ENCODE peak calls at places on chromosome 5, in seven cellular contexts. One of them, this sample, is unnamed.

GRCh38 chr5:21225223-21226064 is 1237.4 kb upstream of the CDH18 start:
- DNase-seq in PC-9: no peak
- DNase-seq in H7: no peak
- DNase-seq in CD8-positive, alpha-beta memory T cell: no peak
- DNase-seq in aorta: no peak
- DNase-seq in brain microvascular endothelial cell: no peak
- DNase-seq in heart right ventricle: no peak
- DNase-seq in this sample: no peak

GRCh38 chr5:68683632-68684035 is 410.2 kb upstream of the SLC30A5 start:
- DNase-seq in PC-9: peak; percentile 97
- DNase-seq in H7: no peak
- DNase-seq in CD8-positive, alpha-beta memory T cell: no peak
- DNase-seq in aorta: no peak
- DNase-seq in brain microvascular endothelial cell: peak; percentile 98
- DNase-seq in heart right ventricle: peak; percentile 20
- DNase-seq in this sample: no peak

GRCh38 chr5:125316386-125316785 is 569.9 kb upstream of the ZNF608 start:
- DNase-seq in PC-9: no peak
- DNase-seq in H7: no peak
- DNase-seq in CD8-positive, alpha-beta memory T cell: no peak
- DNase-seq in aorta: no peak
- DNase-seq in brain microvascular endothelial cell: no peak
- DNase-seq in heart right ventricle: no peak
- DNase-seq in this sample: no peak

GRCh38 chr5:15933481-15934207 is 245.9 kb downstream of the MARCHF11 start:
- DNase-seq in PC-9: no peak
- DNase-seq in H7: no peak
- DNase-seq in CD8-positive, alpha-beta memory T cell: no peak
- DNase-seq in aorta: no peak
- DNase-seq in brain microvascular endothelial cell: no peak
- DNase-seq in heart right ventricle: no peak
- DNase-seq in this sample: no peak

GRCh38 chr5:185095-186070 is 5.9 kb upstream of the LRRC14B start:
- DNase-seq in PC-9: no peak
- DNase-seq in H7: no peak
- DNase-seq in CD8-positive, alpha-beta memory T cell: no peak
- DNase-seq in aorta: no peak
- DNase-seq in brain microvascular endothelial cell: no peak
- DNase-seq in heart right ventricle: no peak
- DNase-seq in this sample: no peak

GRCh38 chr5:167631191-167631590 is 660.3 kb upstream of the WWC1 start:
- DNase-seq in PC-9: no peak
- DNase-seq in H7: no peak
- DNase-seq in CD8-positive, alpha-beta memory T cell: no peak
- DNase-seq in aorta: no peak
- DNase-seq in brain microvascular endothelial cell: no peak
- DNase-seq in heart right ventricle: no peak
- DNase-seq in this sample: no peak

GRCh38 chr5:1412163-1412562 is 33.1 kb downstream of the SLC6A3 start:
- DNase-seq in PC-9: no peak
- DNase-seq in H7: no peak
- DNase-seq in CD8-positive, alpha-beta memory T cell: no peak
- DNase-seq in aorta: peak; percentile 53
- DNase-seq in brain microvascular endothelial cell: no peak
- DNase-seq in heart right ventricle: no peak
- DNase-seq in this sample: no peak

GRCh38 chr5:141338538-141339306 is at the start of gene PCDHGA2:
- DNase-seq in PC-9: no peak
- DNase-seq in H7: peak; percentile 61
- DNase-seq in CD8-positive, alpha-beta memory T cell: no peak
- DNase-seq in aorta: no peak
- DNase-seq in brain microvascular endothelial cell: peak; percentile 33
- DNase-seq in heart right ventricle: peak; percentile 36
- DNase-seq in this sample: no peak

GRCh38 chr5:169788168-169788567 is 151.1 kb downstream of the DOCK2 start:
- DNase-seq in PC-9: no peak
- DNase-seq in H7: no peak
- DNase-seq in CD8-positive, alpha-beta memory T cell: no peak
- DNase-seq in aorta: no peak
- DNase-seq in brain microvascular endothelial cell: peak; percentile 56
- DNase-seq in heart right ventricle: no peak
- DNase-seq in this sample: no peak

GRCh38 chr5:5645198-5645597 is 222.7 kb downstream of the ICE1 start:
- DNase-seq in PC-9: no peak
- DNase-seq in H7: no peak
- DNase-seq in CD8-positive, alpha-beta memory T cell: no peak
- DNase-seq in aorta: no peak
- DNase-seq in brain microvascular endothelial cell: no peak
- DNase-seq in heart right ventricle: no peak
- DNase-seq in this sample: no peak

GRCh38 chr5:95555553-95555952 is 652 bp downstream of the ARSK start:
- DNase-seq in PC-9: no peak
- DNase-seq in H7: no peak
- DNase-seq in CD8-positive, alpha-beta memory T cell: no peak
- DNase-seq in aorta: no peak
- DNase-seq in brain microvascular endothelial cell: no peak
- DNase-seq in heart right ventricle: no peak
- DNase-seq in this sample: no peak

GRCh38 chr5:167770461-167770860 is 521.0 kb upstream of the WWC1 start:
- DNase-seq in PC-9: no peak
- DNase-seq in H7: no peak
- DNase-seq in CD8-positive, alpha-beta memory T cell: no peak
- DNase-seq in aorta: no peak
- DNase-seq in brain microvascular endothelial cell: no peak
- DNase-seq in heart right ventricle: no peak
- DNase-seq in this sample: no peak

GRCh38 chr5:91136271-91136670 is 246.8 kb downstream of the ARRDC3 start:
- DNase-seq in PC-9: peak; percentile 79
- DNase-seq in H7: no peak
- DNase-seq in CD8-positive, alpha-beta memory T cell: no peak
- DNase-seq in aorta: no peak
- DNase-seq in brain microvascular endothelial cell: peak; percentile 22
- DNase-seq in heart right ventricle: no peak
- DNase-seq in this sample: no peak

GRCh38 chr5:105954341-105954740 is 1716.4 kb downstream of the EFNA5 start:
- DNase-seq in PC-9: no peak
- DNase-seq in H7: no peak
- DNase-seq in CD8-positive, alpha-beta memory T cell: no peak
- DNase-seq in aorta: no peak
- DNase-seq in brain microvascular endothelial cell: no peak
- DNase-seq in heart right ventricle: no peak
- DNase-seq in this sample: no peak

GRCh38 chr5:134568761-134569725 is 43.6 kb downstream of the JADE2 start:
- DNase-seq in PC-9: no peak
- DNase-seq in H7: no peak
- DNase-seq in CD8-positive, alpha-beta memory T cell: no peak
- DNase-seq in aorta: peak; percentile 93
- DNase-seq in brain microvascular endothelial cell: no peak
- DNase-seq in heart right ventricle: peak; percentile 85
- DNase-seq in this sample: no peak

GRCh38 chr5:137218471-137218870 is 280.7 kb downstream of the SPOCK1 start:
- DNase-seq in PC-9: peak; percentile 77
- DNase-seq in H7: no peak
- DNase-seq in CD8-positive, alpha-beta memory T cell: no peak
- DNase-seq in aorta: no peak
- DNase-seq in brain microvascular endothelial cell: no peak
- DNase-seq in heart right ventricle: no peak
- DNase-seq in this sample: no peak

GRCh38 chr5:123530728-123531127 is 18.8 kb downstream of the CSNK1G3 start:
- DNase-seq in PC-9: no peak
- DNase-seq in H7: no peak
- DNase-seq in CD8-positive, alpha-beta memory T cell: no peak
- DNase-seq in aorta: no peak
- DNase-seq in brain microvascular endothelial cell: no peak
- DNase-seq in heart right ventricle: no peak
- DNase-seq in this sample: no peak

GRCh38 chr5:162939962-162940361 is 497.4 kb upstream of the CCNG1 start:
- DNase-seq in PC-9: no peak
- DNase-seq in H7: no peak
- DNase-seq in CD8-positive, alpha-beta memory T cell: no peak
- DNase-seq in aorta: no peak
- DNase-seq in brain microvascular endothelial cell: no peak
- DNase-seq in heart right ventricle: no peak
- DNase-seq in this sample: no peak

GRCh38 chr5:72852356-72852755 is 35.9 kb downstream of the TNPO1 start:
- DNase-seq in PC-9: no peak
- DNase-seq in H7: no peak
- DNase-seq in CD8-positive, alpha-beta memory T cell: no peak
- DNase-seq in aorta: no peak
- DNase-seq in brain microvascular endothelial cell: no peak
- DNase-seq in heart right ventricle: no peak
- DNase-seq in this sample: no peak

GRCh38 chr5:72848474-72849428 is 32.3 kb downstream of the TNPO1 start:
- DNase-seq in PC-9: no peak
- DNase-seq in H7: peak; percentile 82
- DNase-seq in CD8-positive, alpha-beta memory T cell: peak; percentile 41
- DNase-seq in aorta: peak; percentile 89
- DNase-seq in brain microvascular endothelial cell: peak; percentile 14
- DNase-seq in heart right ventricle: peak; percentile 47
- DNase-seq in this sample: peak; percentile 46

GRCh38 chr5:72847989-72848473 is 31.6 kb downstream of the TNPO1 start:
- DNase-seq in PC-9: peak; percentile 77
- DNase-seq in H7: peak; percentile 77
- DNase-seq in CD8-positive, alpha-beta memory T cell: peak; percentile 78
- DNase-seq in aorta: peak; percentile 96
- DNase-seq in brain microvascular endothelial cell: peak; percentile 94
- DNase-seq in heart right ventricle: peak; percentile 90
- DNase-seq in this sample: peak; percentile 87

GRCh38 chr5:72849546-72849945 is 33.1 kb downstream of the TNPO1 start:
- DNase-seq in PC-9: no peak
- DNase-seq in H7: no peak
- DNase-seq in CD8-positive, alpha-beta memory T cell: no peak
- DNase-seq in aorta: no peak
- DNase-seq in brain microvascular endothelial cell: no peak
- DNase-seq in heart right ventricle: no peak
- DNase-seq in this sample: no peak

DNA sequence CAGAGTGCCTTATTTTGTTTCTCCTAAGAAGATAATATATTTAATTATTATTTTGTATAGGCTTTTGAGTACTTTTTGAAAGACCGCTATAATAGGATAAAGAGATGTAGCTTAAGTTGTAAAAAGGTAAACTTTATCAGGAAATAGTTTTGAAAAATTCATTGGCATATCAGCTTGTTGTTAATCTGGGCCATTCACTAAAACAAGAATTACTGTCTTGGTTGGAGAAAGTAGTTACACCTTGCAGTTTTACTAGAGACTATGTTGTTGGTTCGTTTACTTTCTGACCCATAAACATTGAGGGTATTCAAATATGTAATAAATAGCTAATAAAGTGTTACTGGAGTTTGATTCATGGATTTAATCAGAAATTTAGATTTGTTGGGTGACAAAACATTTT is 33.7 kb downstream of the TNPO1 start:
- DNase-seq in PC-9: no peak
- DNase-seq in H7: no peak
- DNase-seq in CD8-positive, alpha-beta memory T cell: no peak
- DNase-seq in aorta: no peak
- DNase-seq in brain microvascular endothelial cell: no peak
- DNase-seq in heart right ventricle: no peak
- DNase-seq in this sample: no peak
- H3K4me3 ChIP-seq in PC-9: peak overlapping the region; percentile 66
- H3K4me3 ChIP-seq in H7: no peak overlapping the region
- H3K4me3 ChIP-seq in CD8-positive, alpha-beta memory T cell: peak overlapping the region; percentile 35
- H3K4me3 ChIP-seq in aorta: peak overlapping the region; percentile 18
- H3K4me3 ChIP-seq in brain microvascular endothelial cell: peak overlapping the region; percentile 88
- H3K4me3 ChIP-seq in heart right ventricle: peak overlapping the region; percentile 85
- H3K4me3 ChIP-seq in this sample: no peak overlapping the region

GRCh38 chr5:131265318-131265803 is 1.5 kb downstream of the CDC42SE2 start:
- DNase-seq in PC-9: peak; percentile 66
- DNase-seq in H7: no peak
- DNase-seq in CD8-positive, alpha-beta memory T cell: no peak
- DNase-seq in aorta: no peak
- DNase-seq in brain microvascular endothelial cell: no peak
- DNase-seq in heart right ventricle: no peak
- DNase-seq in this sample: no peak
- H3K36me3 ChIP-seq in PC-9: no peaks in the 10 kb centered on the region
- H3K36me3 ChIP-seq in H7: no peaks in the 10 kb centered on the region
- H3K36me3 ChIP-seq in CD8-positive, alpha-beta memory T cell: no peaks in the 10 kb centered on the region
- H3K36me3 ChIP-seq in aorta: no peaks in the 10 kb centered on the region
- H3K36me3 ChIP-seq in brain microvascular endothelial cell: no peaks in the 10 kb centered on the region
- H3K36me3 ChIP-seq in heart right ventricle: no peaks in the 10 kb centered on the region
- H3K36me3 ChIP-seq in this sample: no peaks in the 10 kb centered on the region

DNA sequence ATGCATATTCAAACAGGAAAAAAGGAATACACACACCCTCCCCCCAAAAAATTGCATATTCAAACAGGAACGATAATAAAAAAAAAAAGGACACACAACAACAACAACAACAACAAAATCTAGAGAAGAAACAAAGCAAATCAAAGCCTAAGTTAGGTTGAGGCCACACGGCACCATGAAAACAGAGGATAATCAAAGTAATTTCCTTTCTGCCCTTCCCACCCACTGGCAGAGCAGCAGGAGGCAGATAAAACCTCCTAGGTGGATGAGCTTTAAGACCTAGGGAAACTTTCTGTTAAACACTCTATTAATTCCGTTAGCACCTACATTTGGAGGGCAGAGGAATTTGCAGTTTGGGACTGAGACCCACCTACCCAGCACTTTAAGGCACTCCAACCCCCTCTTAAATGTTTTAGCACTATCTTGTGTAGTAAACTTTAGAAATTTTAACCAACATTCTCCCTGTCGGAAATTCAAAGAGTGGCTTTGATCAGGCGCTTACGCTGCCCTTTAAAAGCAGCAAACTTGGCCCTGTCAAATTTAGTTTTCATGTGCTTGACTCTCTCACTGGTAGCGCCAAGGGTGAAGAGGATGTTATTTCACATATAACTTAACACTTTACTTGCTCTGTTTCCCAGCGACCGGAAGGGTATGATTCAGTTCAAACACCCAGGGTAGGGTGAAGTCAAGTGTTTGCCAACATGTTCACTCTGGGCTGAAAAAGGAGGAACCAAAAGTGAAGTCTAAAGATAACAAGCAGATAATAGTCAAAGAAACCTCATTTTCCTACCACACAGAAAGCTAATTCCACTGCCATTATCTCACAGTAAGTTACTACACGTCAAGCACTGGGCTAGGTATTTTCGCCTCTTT is 9.2 kb downstream of the ENC1 start:
- DNase-seq in PC-9: no peak
- DNase-seq in H7: peak; percentile 48
- DNase-seq in CD8-positive, alpha-beta memory T cell: no peak
- DNase-seq in aorta: no peak
- DNase-seq in brain microvascular endothelial cell: peak; percentile 83
- DNase-seq in heart right ventricle: no peak
- DNase-seq in this sample: peak; percentile 32
- H3K4me3 ChIP-seq in PC-9: peak overlapping the region; percentile 30
- H3K4me3 ChIP-seq in H7: no peak overlapping the region
- H3K4me3 ChIP-seq in CD8-positive, alpha-beta memory T cell: peak overlapping the region; percentile 4
- H3K4me3 ChIP-seq in aorta: no peak overlapping the region
- H3K4me3 ChIP-seq in brain microvascular endothelial cell: no peak overlapping the region
- H3K4me3 ChIP-seq in heart right ventricle: no peak overlapping the region
- H3K4me3 ChIP-seq in this sample: no peak overlapping the region

DNA sequence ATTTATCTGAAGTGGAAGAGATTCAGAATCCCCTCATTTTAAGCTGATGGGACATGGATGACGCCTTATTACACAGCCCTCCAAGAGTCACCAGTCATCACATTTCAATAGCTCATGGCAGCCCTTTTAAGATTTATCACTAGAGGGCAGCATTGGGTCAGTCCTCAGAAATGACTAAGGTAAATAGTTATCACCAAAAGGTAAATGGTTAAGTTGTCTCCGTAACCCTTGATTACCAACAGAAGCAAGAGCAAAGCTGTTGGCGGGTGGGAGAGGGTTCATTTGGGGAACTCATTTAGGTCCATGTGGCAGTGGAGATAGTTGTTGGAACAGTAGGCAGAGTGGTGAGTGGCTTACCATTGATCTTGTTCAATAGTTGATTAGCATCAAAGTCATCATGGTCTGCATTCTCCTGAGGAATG is 12.0 kb upstream of the C9 start:
- DNase-seq in PC-9: peak; percentile 63
- DNase-seq in H7: peak; percentile 27
- DNase-seq in CD8-positive, alpha-beta memory T cell: no peak
- DNase-seq in aorta: no peak
- DNase-seq in brain microvascular endothelial cell: peak; percentile 47
- DNase-seq in heart right ventricle: peak; percentile 48
- DNase-seq in this sample: peak; percentile 31
- H3K36me3 ChIP-seq in PC-9: no peaks in the 10 kb centered on the region
- H3K36me3 ChIP-seq in H7: no peaks in the 10 kb centered on the region
- H3K36me3 ChIP-seq in CD8-positive, alpha-beta memory T cell: no peaks in the 10 kb centered on the region
- H3K36me3 ChIP-seq in aorta: peaks cover under 1% of the 10 kb centered on the region
- H3K36me3 ChIP-seq in brain microvascular endothelial cell: peaks cover 79% of the 10 kb centered on the region
- H3K36me3 ChIP-seq in heart right ventricle: peaks cover 100% of the 10 kb centered on the region
- H3K36me3 ChIP-seq in this sample: no peaks in the 10 kb centered on the region

This sample was measured in CD4-positive, alpha-beta memory T cell.